ENCODE peak calls at places on chromosomes 3 and 15, in five cellular contexts. V is heart left ventricle, S is T-helper 2 cell, H is pulmonary artery endothelial cell, R is T47D. C is an unnamed sample.

GRCh38 chr15:83053151-83053550 is 13.9 kb downstream of the BTBD1 start:
- DNase-seq in S (no peak), V (no peak), H (peak), R (no peak), C (no peak)

GRCh38 chr3:99662838-99663570 is 24.6 kb downstream of the COL8A1 start:
- DNase-seq in V (no peak), S (no peak), R (no peak), H (no peak), C (no peak)

GRCh38 chr3:105518806-105519418 is 152.2 kb downstream of the ALCAM start:
- DNase-seq in V (no peak), H (peak), S (peak), R (peak), C (no peak)

GRCh38 chr15:45458746-45459403 is 63.7 kb downstream of the SLC30A4 start:
- DNase-seq in S (peak), V (peak), H (no peak), R (no peak), C (peak)

GRCh38 chr15:79339588-79340314 is 28.8 kb downstream of the TMED3 start:
- DNase-seq in V (no peak), S (no peak), R (peak), H (peak), C (no peak)

GRCh38 chr3:38623539-38623938 is 25.9 kb downstream of the SCN5A start:
- DNase-seq in S (no peak), V (no peak), H (no peak), R (no peak), C (no peak)

GRCh38 chr3:155007729-155008128 is 72.4 kb upstream of the MME start:
- DNase-seq in R (no peak), S (no peak), V (no peak), H (no peak), C (no peak)

GRCh38 chr3:114078126-114078525 is 21.6 kb downstream of the QTRT2 start:
- DNase-seq in H (no peak), R (no peak), V (no peak), S (no peak), C (no peak)

GRCh38 chr3:30299674-30300423 is 306.6 kb upstream of the TGFBR2 start:
- DNase-seq in R (no peak), V (no peak), S (no peak), H (no peak), C (no peak)

GRCh38 chr3:134328147-134328591 is 46.1 kb downstream of the AMOTL2 start:
- DNase-seq in S (no peak), H (no peak), V (no peak), R (no peak), C (no peak)

GRCh38 chr3:188000361-188000861 is 153.5 kb upstream of the LPP start:
- DNase-seq in H (no peak), S (peak), V (no peak), R (no peak), C (peak)

GRCh38 chr15:99425666-99426301 is 140.0 kb upstream of the MEF2A start:
- DNase-seq in S (no peak), R (no peak), H (peak), V (no peak), C (peak)

GRCh38 chr15:32928876-32929275 is 211.1 kb downstream of the GREM1 start:
- DNase-seq in S (no peak), V (no peak), H (no peak), R (no peak), C (no peak)

GRCh38 chr15:78061963-78062427 is 15.5 kb downstream of the TBC1D2B start:
- DNase-seq in V (no peak), S (no peak), R (no peak), H (no peak), C (peak)

GRCh38 chr3:12353796-12354505 is 65.1 kb downstream of the PPARG start:
- DNase-seq in V (no peak), S (no peak), R (no peak), H (no peak), C (no peak)

GRCh38 chr3:39107874-39108308 is 411 bp downstream of the TTC21A start:
- DNase-seq in R (no peak), S (no peak), V (no peak), H (no peak), C (no peak)

GRCh38 chr3:11641316-11641682 is 2.4 kb downstream of the VGLL4 start:
- DNase-seq in R (no peak), S (no peak), V (no peak), H (no peak), C (no peak)

GRCh38 chr15:94327356-94327936 is 96.1 kb downstream of the MCTP2 start:
- DNase-seq in V (no peak), H (no peak), R (no peak), S (no peak), C (no peak)

GRCh38 chr3:56940989-56941388 is 119.5 kb upstream of the SPATA12 start:
- DNase-seq in R (no peak), H (no peak), S (no peak), V (no peak), C (no peak)

GRCh38 chr15:67079361-67079760 is 14.0 kb downstream of the SMAD3 start:
- DNase-seq in H (no peak), R (no peak), V (no peak), S (no peak), C (no peak)

GRCh38 chr3:42652611-42653302 is 740 bp upstream of the ZBTB47 start:
- DNase-seq in R (peak), S (no peak), V (peak), H (peak), C (no peak)

GRCh38 chr3:48599509-48600285 is 4.6 kb upstream of the COL7A1 start:
- DNase-seq in H (no peak), R (no peak), S (no peak), V (no peak), C (no peak)

GRCh38 chr3:173841334-173841733 is 443.8 kb downstream of the NLGN1 start:
- DNase-seq in V (no peak), S (no peak), H (no peak), R (no peak), C (no peak)

GRCh38 chr3:123909785-123910184 is 25.7 kb upstream of the MYLK start:
- DNase-seq in R (no peak), S (no peak), H (no peak), V (no peak), C (no peak)

GRCh38 chr3:58161435-58162398 is 49.1 kb downstream of the DNASE1L3 start:
- DNase-seq in S (no peak), H (peak), R (no peak), V (no peak), C (no peak)

GRCh38 chr3:106262976-106263375 is 394.2 kb upstream of the CBLB start:
- DNase-seq in S (no peak), H (no peak), V (no peak), R (no peak), C (no peak)

GRCh38 chr15:83092309-83092976 is 15.0 kb upstream of the TM6SF1 start:
- DNase-seq in V (no peak), H (peak), S (no peak), R (no peak), C (no peak)

GRCh38 chr15:68691667-68692066 is 112.9 kb downstream of the CORO2B start:
- DNase-seq in V (no peak), R (peak), S (no peak), H (no peak), C (no peak)

GRCh38 chr15:49301562-49301961 is 121.5 kb upstream of the FGF7 start:
- DNase-seq in V (no peak), S (no peak), R (no peak), H (no peak), C (no peak)

GRCh38 chr3:184338538-184338945 is 1.1 kb downstream of the FAM131A start:
- DNase-seq in V (peak), S (no peak), H (peak), R (no peak), C (no peak)

GRCh38 chr15:51349156-51349844 is 7.8 kb downstream of the GLDN start:
- DNase-seq in R (no peak), H (no peak), V (no peak), S (no peak), C (no peak)

GRCh38 chr15:70853855-70854668 is at the start of gene LARP6:
- DNase-seq in R (peak), S (no peak), H (no peak), V (peak), C (peak)

GRCh38 chr15:38698215-38698614 is 133.6 kb upstream of the RASGRP1 start:
- DNase-seq in R (no peak), H (no peak), V (no peak), S (no peak), C (no peak)

GRCh38 chr3:15726043-15726442 is 71.7 kb downstream of the ANKRD28 start:
- DNase-seq in S (no peak), R (no peak), V (no peak), H (no peak), C (no peak)

GRCh38 chr15:89679221-89679620 is at the start of gene PLIN1:
- DNase-seq in R (no peak), V (no peak), H (no peak), S (no peak), C (no peak)